ENCODE peak calls at places on chromosomes 7 and 10, in five cellular contexts. H is mesenchymal stem cell, Z is neuronal stem cell, L is IMR-90, K is mesendoderm. C is an unnamed sample.
A peak's percentile ranks its signal among the peaks of the same experiment; 100 is the strongest.

GRCh38 chr10:131842351-131843088 is 58.3 kb upstream of the PPP2R2D start:
- DNase-seq in H (no peak), Z (no peak), L (no peak), K (no peak), C (no peak)

GRCh38 chr10:64196638-64197315 is 675.6 kb downstream of the REEP3 start:
- DNase-seq in H (no peak), Z (no peak), L (no peak), K (no peak), C (no peak)

GRCh38 chr7:91636129-91636724 is 244.3 kb downstream of the MTERF1 start:
- DNase-seq in H (peak; percentile 6), Z (peak; percentile 35), L (no peak), K (peak; percentile 78), C (peak; percentile 77)

GRCh38 chr7:91836065-91836368 is 44.5 kb downstream of the MTERF1 start:
- DNase-seq in H (no peak), Z (no peak), L (peak; percentile 81), K (no peak), C (no peak)

GRCh38 chr7:94417921-94418320 is 23.2 kb downstream of the COL1A2 start:
- DNase-seq in H (no peak), Z (no peak), L (no peak), K (no peak), C (no peak)

GRCh38 chr7:115297651-115298050 is 375.8 kb downstream of the MDFIC start:
- DNase-seq in H (peak; percentile 53), Z (no peak), L (peak; percentile 64), K (peak; percentile 5), C (peak; percentile 69)

GRCh38 chr7:21357146-21358097 is 70.5 kb upstream of the SP4 start:
- DNase-seq in H (no peak), Z (no peak), L (no peak), K (no peak), C (no peak)

GRCh38 chr10:28367865-28368541 is 65.1 kb upstream of the MPP7 start:
- DNase-seq in H (no peak), Z (no peak), L (no peak), K (no peak), C (peak; percentile 16)

GRCh38 chr10:53765311-53765710 is 992.7 kb upstream of the MBL2 start:
- DNase-seq in H (peak; percentile 88), Z (no peak), L (no peak), K (no peak), C (no peak)

GRCh38 chr7:150441524-150441923 is 8.9 kb upstream of the GIMAP8 start:
- DNase-seq in H (no peak), Z (no peak), L (no peak), K (no peak), C (no peak)

GRCh38 chr7:155298288-155298833 is 683 bp downstream of the INSIG1 start:
- DNase-seq in H (no peak), Z (no peak), L (no peak), K (peak; percentile 36), C (no peak)
- H3K4ac ChIP-seq in H (peak overlapping the region; percentile 85), Z (no peak overlapping the region), L (no peak overlapping the region), K (peak overlapping the region; percentile 90), C (peak overlapping the region; percentile 57)

GRCh38 chr10:97844672-97845071 is 5.0 kb upstream of the GOLGA7B start:
- DNase-seq in H (no peak), Z (no peak), L (no peak), K (no peak), C (no peak)
- H3K23ac ChIP-seq in H (no peak overlapping the region), Z (no peak overlapping the region), L (no peak overlapping the region), K (no peak overlapping the region), C (no peak overlapping the region)

GRCh38 chr10:117781216-117781836 is 238.8 kb downstream of the EMX2 start:
- DNase-seq in H (no peak), Z (no peak), L (no peak), K (no peak), C (no peak)

GRCh38 chr10:117783698-117784395 is 241.3 kb downstream of the EMX2 start:
- DNase-seq in H (no peak), Z (no peak), L (no peak), K (no peak), C (no peak)

GRCh38 chr10:117788911-117789310 is 246.4 kb downstream of the EMX2 start:
- DNase-seq in H (no peak), Z (no peak), L (no peak), K (no peak), C (no peak)

GRCh38 chr10:117782276-117782675 is 239.7 kb downstream of the EMX2 start:
- DNase-seq in H (no peak), Z (no peak), L (no peak), K (no peak), C (no peak)

GRCh38 chr10:117784776-117785175 is 242.2 kb downstream of the EMX2 start:
- DNase-seq in H (no peak), Z (no peak), L (no peak), K (no peak), C (no peak)
- H2BK5ac ChIP-seq in H (no peak overlapping the region), Z (no peak overlapping the region), L (no peak overlapping the region), K (no peak overlapping the region), C (no peak overlapping the region)

GRCh38 chr10:77564781-77565589 is 72.6 kb downstream of the KCNMA1 start:
- DNase-seq in H (no peak), Z (peak; percentile 54), L (peak; percentile 33), K (peak; percentile 97), C (no peak)
- H3K4ac ChIP-seq in H (no peak overlapping the region), Z (no peak overlapping the region), L (peak overlapping the region; percentile 73), K (no peak overlapping the region), C (no peak overlapping the region)

DNA sequence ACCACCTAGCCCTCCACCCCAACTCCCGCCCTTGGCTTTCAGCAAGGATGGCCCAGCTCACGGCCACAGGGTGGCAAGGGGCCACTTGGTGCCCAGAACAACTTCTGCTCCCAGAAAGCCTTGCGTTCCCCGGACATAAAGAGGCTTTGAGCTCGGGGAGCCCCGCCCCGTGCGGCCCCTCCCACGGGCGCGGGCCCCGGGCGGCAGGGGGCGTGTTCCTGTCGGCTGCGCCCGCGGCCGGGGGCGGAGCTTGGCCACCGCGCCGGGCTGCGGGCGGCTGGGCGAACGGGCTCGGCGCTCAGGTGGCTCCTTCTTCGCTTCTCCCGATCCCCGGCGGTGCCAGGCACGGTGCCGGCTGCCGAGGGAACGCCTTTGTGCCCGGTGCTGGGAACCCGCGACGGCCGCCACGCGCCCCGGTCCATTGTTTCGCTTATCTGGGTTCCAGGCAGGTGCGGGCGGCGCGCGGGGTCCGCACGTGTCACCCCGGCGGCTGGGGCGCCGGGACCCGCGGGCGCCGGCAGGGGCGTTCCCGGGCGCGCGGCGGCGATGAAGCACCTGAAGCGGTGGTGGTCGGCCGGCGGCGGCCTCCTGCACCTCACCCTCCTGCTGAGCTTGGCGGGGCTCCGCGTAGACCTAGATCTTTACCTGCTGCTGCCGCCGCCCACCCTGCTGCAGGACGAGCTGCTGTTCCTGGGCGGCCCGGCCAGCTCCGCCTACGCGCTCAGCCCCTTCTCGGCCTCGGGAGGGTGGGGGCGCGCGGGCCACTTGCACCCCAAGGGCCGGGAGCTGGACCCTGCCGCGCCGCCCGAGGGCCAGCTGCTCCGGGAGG is at the start of gene NFE2L3:
- DNase-seq in H (peak; percentile 64), Z (peak; percentile 53), L (peak; percentile 63), K (peak; percentile 86), C (peak; percentile 88)
- H3K23ac ChIP-seq in H (peak within 1 kb of the TSS; percentile 96), Z (peak within 1 kb of the TSS; percentile 12), L (peak within 1 kb of the TSS; percentile 99), K (no peak within 1 kb of the TSS), C (no peak within 1 kb of the TSS)